ENCODE peak calls at places on chromosomes 13 and 19, in four cellular contexts. One of them, this sample, is unnamed.

GRCh38 chr13:114222461-114222968 is 12.2 kb upstream of the CDC16 start:
- DNase-seq in HepG2: peak; percentile 12
- DNase-seq in endothelial cell of umbilical vein: peak; percentile 87
- DNase-seq in A549: no peak
- DNase-seq in this sample: peak; percentile 90

GRCh38 chr13:107271226-107271625 is 703.3 kb upstream of the ARGLU1 start:
- DNase-seq in endothelial cell of umbilical vein: peak; percentile 90
- DNase-seq in HepG2: no peak
- DNase-seq in A549: no peak
- DNase-seq in this sample: peak; percentile 46

GRCh38 chr13:95784891-95785290 is 108.0 kb downstream of the DNAJC3 start:
- DNase-seq in endothelial cell of umbilical vein: no peak
- DNase-seq in A549: no peak
- DNase-seq in HepG2: no peak
- DNase-seq in this sample: no peak

GRCh38 chr13:48412100-48412556 is 785 bp downstream of the LPAR6 start:
- DNase-seq in HepG2: no peak
- DNase-seq in A549: no peak
- DNase-seq in endothelial cell of umbilical vein: peak; percentile 64
- DNase-seq in this sample: peak; percentile 18

GRCh38 chr13:64910061-64910460 is 2320.1 kb downstream of the PCDH9 start:
- DNase-seq in HepG2: no peak
- DNase-seq in A549: no peak
- DNase-seq in endothelial cell of umbilical vein: no peak
- DNase-seq in this sample: no peak

GRCh38 chr13:21006141-21007005 is 55.0 kb downstream of the LATS2 start:
- DNase-seq in endothelial cell of umbilical vein: no peak
- DNase-seq in A549: no peak
- DNase-seq in HepG2: no peak
- DNase-seq in this sample: no peak

GRCh38 chr13:64471916-64472315 is 2758.2 kb downstream of the PCDH9 start:
- DNase-seq in HepG2: peak; percentile 15
- DNase-seq in endothelial cell of umbilical vein: peak; percentile 66
- DNase-seq in A549: peak; percentile 11
- DNase-seq in this sample: peak; percentile 25

GRCh38 chr19:45069056-45069455 is 7.2 kb downstream of the ZNF296 start:
- DNase-seq in A549: peak; percentile 61
- DNase-seq in endothelial cell of umbilical vein: no peak
- DNase-seq in HepG2: no peak
- DNase-seq in this sample: no peak

GRCh38 chr13:25335856-25336255 is 34.4 kb downstream of the NUP58 start:
- DNase-seq in HepG2: no peak
- DNase-seq in A549: no peak
- DNase-seq in endothelial cell of umbilical vein: no peak
- DNase-seq in this sample: no peak

GRCh38 chr19:46596008-46596407 is 5.1 kb upstream of the CALM3 start:
- DNase-seq in HepG2: no peak
- DNase-seq in A549: no peak
- DNase-seq in endothelial cell of umbilical vein: no peak
- DNase-seq in this sample: no peak

GRCh38 chr19:964761-965694 is 19.1 kb upstream of the WDR18 start:
- DNase-seq in A549: no peak
- DNase-seq in endothelial cell of umbilical vein: no peak
- DNase-seq in HepG2: no peak
- DNase-seq in this sample: no peak
- TF ChIP-seq MYC in A549: no peak
- TF ChIP-seq MYC in endothelial cell of umbilical vein: no peak
- TF ChIP-seq MYC in HepG2: no peak
- TF ChIP-seq MYC in this sample: no peak

DNA sequence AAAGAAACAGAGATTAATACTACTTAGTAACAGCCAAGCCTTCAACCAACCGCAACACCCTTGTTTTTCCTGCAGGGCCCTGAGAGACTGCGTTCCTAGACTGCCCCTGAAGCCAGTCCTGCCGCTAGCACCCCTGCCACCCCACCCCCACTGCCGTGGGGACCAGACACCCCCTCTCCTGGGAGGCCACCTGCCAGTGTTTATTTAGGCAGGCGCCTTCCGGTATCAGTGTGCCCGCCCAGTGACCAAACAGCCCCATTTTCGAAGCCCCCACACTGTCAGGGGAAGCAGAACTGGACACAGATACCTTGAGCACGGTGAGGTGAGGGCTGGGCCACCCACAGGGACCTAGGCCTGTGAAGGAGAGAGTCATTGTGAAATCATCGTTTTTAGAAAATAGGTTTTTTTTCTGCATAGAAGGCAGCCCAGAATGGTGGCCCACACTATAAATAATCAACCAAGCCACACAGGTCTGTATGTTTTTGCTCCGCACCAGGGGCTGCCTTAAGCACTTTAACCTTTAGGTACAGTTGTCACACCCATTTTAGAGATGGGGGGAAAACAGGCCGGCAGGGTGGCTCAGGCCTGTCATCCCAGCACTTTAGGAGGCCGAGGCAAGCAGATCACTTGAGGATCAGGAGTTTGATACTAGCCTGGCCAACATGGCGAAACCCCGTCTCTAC is 3.5 kb upstream of the TLE5 start:
- DNase-seq in A549: no peak
- DNase-seq in endothelial cell of umbilical vein: no peak
- DNase-seq in HepG2: peak; percentile 80
- DNase-seq in this sample: no peak
- TF ChIP-seq POLR2A in A549: no peak
- TF ChIP-seq POLR2A in endothelial cell of umbilical vein: no peak
- TF ChIP-seq POLR2A in HepG2: no peak
- TF ChIP-seq POLR2A in this sample: no peak

GRCh38 chr13:104936304-104936703 is 1599.2 kb downstream of the EFNB2 start:
- DNase-seq in endothelial cell of umbilical vein: no peak
- DNase-seq in A549: no peak
- DNase-seq in HepG2: no peak
- DNase-seq in this sample: peak; percentile 20
- H3K4me3 ChIP-seq in endothelial cell of umbilical vein: no peak overlapping the region
- H3K4me3 ChIP-seq in A549: no peak overlapping the region
- H3K4me3 ChIP-seq in HepG2: no peak overlapping the region
- H3K4me3 ChIP-seq in this sample: no peak overlapping the region

GRCh38 chr19:5308471-5309437 is 31.9 kb downstream of the PTPRS start:
- DNase-seq in endothelial cell of umbilical vein: peak; percentile 69
- DNase-seq in HepG2: no peak
- DNase-seq in A549: no peak
- DNase-seq in this sample: peak; percentile 33
- TF ChIP-seq MYC in endothelial cell of umbilical vein: no peak
- TF ChIP-seq MYC in HepG2: no peak
- TF ChIP-seq MYC in A549: no peak
- TF ChIP-seq MYC in this sample: no peak

DNA sequence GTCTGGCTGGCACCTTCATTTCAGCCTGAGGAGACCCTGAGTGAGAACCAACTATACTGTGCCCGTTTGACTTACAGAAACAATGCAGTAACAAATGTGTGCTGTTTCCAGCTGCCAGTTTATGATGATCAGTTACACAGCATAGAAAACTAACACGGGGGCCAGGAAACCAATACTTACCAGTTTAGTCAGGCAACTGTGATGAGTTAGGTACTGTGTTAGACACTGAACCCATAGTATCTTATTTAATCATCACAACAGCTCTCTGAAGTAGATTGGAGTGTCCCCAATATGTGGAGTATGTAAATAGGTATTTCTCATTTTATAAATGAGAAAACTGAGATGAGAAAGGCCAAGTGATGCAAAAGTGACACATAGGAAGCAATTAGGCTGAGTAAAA is 620.9 kb upstream of the KLF12 start:
- DNase-seq in HepG2: no peak
- DNase-seq in A549: no peak
- DNase-seq in endothelial cell of umbilical vein: no peak
- DNase-seq in this sample: no peak
- TF ChIP-seq POLR2A in HepG2: no peak
- TF ChIP-seq POLR2A in A549: no peak
- TF ChIP-seq POLR2A in endothelial cell of umbilical vein: no peak
- TF ChIP-seq POLR2A in this sample: no peak

GRCh38 chr19:42113641-42114348 is 18.5 kb downstream of the POU2F2 start:
- DNase-seq in A549: peak; percentile 97
- DNase-seq in endothelial cell of umbilical vein: peak; percentile 97
- DNase-seq in HepG2: peak; percentile 33
- DNase-seq in this sample: peak; percentile 75
- H3K4me3 ChIP-seq in A549: no peak overlapping the region
- H3K4me3 ChIP-seq in endothelial cell of umbilical vein: no peak overlapping the region
- H3K4me3 ChIP-seq in HepG2: no peak overlapping the region
- H3K4me3 ChIP-seq in this sample: no peak overlapping the region

GRCh38 chr19:55683449-55684261 is 8.6 kb downstream of the EPN1 start:
- DNase-seq in endothelial cell of umbilical vein: no peak
- DNase-seq in HepG2: peak; percentile 90
- DNase-seq in A549: no peak
- DNase-seq in this sample: no peak
- TF ChIP-seq MYC in endothelial cell of umbilical vein: no peak
- TF ChIP-seq MYC in HepG2: peak; percentile 83
- TF ChIP-seq MYC in A549: no peak
- TF ChIP-seq MYC in this sample: no peak

GRCh38 chr19:18317998-18318800 is 4.7 kb downstream of the LSM4 start:
- DNase-seq in HepG2: peak; percentile 54
- DNase-seq in A549: no peak
- DNase-seq in endothelial cell of umbilical vein: peak; percentile 71
- DNase-seq in this sample: no peak

GRCh38 chr19:18320865-18321728 is 1.8 kb downstream of the LSM4 start:
- DNase-seq in endothelial cell of umbilical vein: peak; percentile 39
- DNase-seq in HepG2: no peak
- DNase-seq in A549: no peak
- DNase-seq in this sample: no peak

GRCh38 chr19:18321729-18322091 is 1.2 kb downstream of the LSM4 start:
- DNase-seq in endothelial cell of umbilical vein: no peak
- DNase-seq in HepG2: no peak
- DNase-seq in A549: no peak
- DNase-seq in this sample: peak; percentile 81

GRCh38 chr19:18322318-18322758 is 538 bp downstream of the LSM4 start:
- DNase-seq in endothelial cell of umbilical vein: peak; percentile 34
- DNase-seq in A549: peak; percentile 66
- DNase-seq in HepG2: peak; percentile 74
- DNase-seq in this sample: peak; percentile 83

DNA sequence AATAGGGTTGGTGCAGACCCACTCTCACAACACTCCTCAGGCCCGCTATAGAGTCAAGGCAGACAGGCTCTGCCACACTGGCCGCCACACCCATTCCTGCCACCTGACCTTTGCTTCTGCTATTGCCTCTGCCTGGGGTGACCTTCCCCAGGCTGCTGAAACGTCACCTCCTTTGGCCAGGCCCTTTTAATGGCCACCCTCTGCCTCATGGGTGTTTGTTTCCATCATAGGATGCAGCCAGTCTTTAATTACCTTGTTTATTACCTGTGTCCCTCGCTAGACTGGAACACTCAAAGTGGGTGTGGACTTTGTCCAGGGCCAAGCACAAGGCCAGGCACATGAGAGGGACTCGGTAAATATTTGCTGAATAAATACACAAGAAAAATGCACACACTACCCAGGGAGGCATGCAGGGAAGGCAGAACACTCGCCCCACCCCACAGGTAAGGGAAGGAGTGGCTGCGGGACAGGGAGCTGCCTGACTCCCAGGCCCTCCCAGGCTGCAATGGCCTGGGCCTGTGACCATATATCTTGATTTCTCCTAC is 3.2 kb downstream of the LSM4 start:
- DNase-seq in endothelial cell of umbilical vein: no peak
- DNase-seq in A549: no peak
- DNase-seq in HepG2: peak; percentile 81
- DNase-seq in this sample: no peak
- TF ChIP-seq POLR2A in endothelial cell of umbilical vein: no peak
- TF ChIP-seq POLR2A in A549: no peak
- TF ChIP-seq POLR2A in HepG2: peak; percentile 52
- TF ChIP-seq POLR2A in this sample: no peak

GRCh38 chr19:29753190-29753933 is 38.3 kb upstream of the C19orf12 start:
- DNase-seq in A549: no peak
- DNase-seq in endothelial cell of umbilical vein: no peak
- DNase-seq in HepG2: no peak
- DNase-seq in this sample: no peak

GRCh38 chr19:29752450-29753025 is 37.5 kb upstream of the C19orf12 start:
- DNase-seq in endothelial cell of umbilical vein: no peak
- DNase-seq in A549: no peak
- DNase-seq in HepG2: no peak
- DNase-seq in this sample: no peak

GRCh38 chr19:29757551-29757950 is 42.5 kb upstream of the C19orf12 start:
- DNase-seq in endothelial cell of umbilical vein: no peak
- DNase-seq in HepG2: no peak
- DNase-seq in A549: no peak
- DNase-seq in this sample: no peak

GRCh38 chr19:29751932-29752331 is 36.9 kb upstream of the C19orf12 start:
- DNase-seq in endothelial cell of umbilical vein: no peak
- DNase-seq in HepG2: no peak
- DNase-seq in A549: no peak
- DNase-seq in this sample: no peak

GRCh38 chr19:29753934-29754305 is 38.9 kb upstream of the C19orf12 start:
- DNase-seq in A549: no peak
- DNase-seq in HepG2: no peak
- DNase-seq in endothelial cell of umbilical vein: no peak
- DNase-seq in this sample: no peak
- H3K4me3 ChIP-seq in A549: no peak overlapping the region
- H3K4me3 ChIP-seq in HepG2: no peak overlapping the region
- H3K4me3 ChIP-seq in endothelial cell of umbilical vein: no peak overlapping the region
- H3K4me3 ChIP-seq in this sample: no peak overlapping the region

DNA sequence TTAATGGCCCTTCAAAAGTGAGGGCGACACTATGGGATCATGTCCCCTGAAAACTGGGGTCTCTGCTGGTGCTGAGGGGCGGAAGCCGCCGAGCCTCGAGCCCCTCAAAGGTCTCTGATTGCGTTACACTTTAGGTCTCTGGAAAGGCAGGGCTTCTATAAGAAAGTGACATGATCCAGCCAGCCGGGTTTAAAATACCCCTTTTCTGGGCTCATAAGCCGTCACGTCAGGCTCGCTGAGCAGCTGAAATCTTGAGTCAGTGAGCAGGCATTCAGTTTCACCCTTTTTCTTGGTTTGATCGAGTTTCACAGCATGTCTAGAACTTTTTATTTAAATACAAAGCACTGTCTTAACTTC is 600 bp upstream of the HMGB1 start:
- DNase-seq in A549: no peak
- DNase-seq in endothelial cell of umbilical vein: no peak
- DNase-seq in HepG2: no peak
- DNase-seq in this sample: no peak
- TF ChIP-seq MYC in A549: no peak
- TF ChIP-seq MYC in endothelial cell of umbilical vein: no peak
- TF ChIP-seq MYC in HepG2: no peak
- TF ChIP-seq MYC in this sample: no peak

This sample was measured in NB4.